ENCODE peak calls at places on chromosomes 11 and 22, in eight cellular contexts. V, F, Q, W, R, S, P and B are unnamed samples.
A peak's percentile ranks its signal among the peaks of the same experiment; 100 is the strongest.

GRCh38 chr11:2929511-2929879 is 275 bp upstream of the PHLDA2 start:
- DNase-seq in P (no peak), F (peak; percentile 54), S (peak; percentile 48), Q (no peak), W (no peak), R (peak; percentile 31), V (no peak), B (peak; percentile 85)

GRCh38 chr22:27504360-27504759 is 297.2 kb downstream of the MN1 start:
- DNase-seq in P (no peak), Q (no peak), V (no peak), W (no peak), S (no peak), R (no peak), F (no peak), B (no peak)

GRCh38 chr11:106369224-106369623 is 291.8 kb downstream of the AASDHPPT start:
- DNase-seq in S (no peak), W (no peak), P (no peak), R (no peak), Q (no peak), F (no peak), V (no peak), B (no peak)

GRCh38 chr22:36221799-36222751 is 17.3 kb downstream of the APOL2 start:
- DNase-seq in S (peak; percentile 52), Q (no peak), P (peak; percentile 22), V (no peak), R (peak; percentile 25), F (peak; percentile 22), W (no peak), B (peak; percentile 41)

GRCh38 chr11:93623179-93623578 is 38.3 kb upstream of the CEP295 start:
- DNase-seq in V (peak; percentile 16), S (no peak), Q (peak; percentile 35), F (no peak), R (no peak), W (no peak), P (no peak), B (no peak)

GRCh38 chr11:10669258-10670033 is 24.1 kb downstream of the IRAG1 start:
- DNase-seq in P (no peak), V (no peak), S (no peak), W (no peak), F (no peak), R (no peak), Q (peak; percentile 92), B (no peak)

GRCh38 chr11:1073261-1073724 is 1.4 kb upstream of the MUC2 start:
- DNase-seq in R (no peak), F (peak; percentile 9), W (no peak), Q (no peak), V (no peak), S (no peak), P (no peak), B (peak; percentile 86)

GRCh38 chr11:75262436-75262835 is 21.9 kb downstream of the TPBGL start:
- DNase-seq in V (no peak), F (no peak), R (no peak), Q (no peak), S (no peak), P (no peak), W (no peak), B (no peak)

GRCh38 chr11:8679006-8679405 is 3.5 kb downstream of the TRIM66 start:
- DNase-seq in S (no peak), Q (no peak), F (no peak), V (no peak), R (no peak), W (no peak), P (no peak), B (no peak)

GRCh38 chr11:45209904-45210699 is 63.7 kb downstream of the PRDM11 start:
- DNase-seq in V (peak; percentile 85), S (no peak), Q (peak; percentile 68), F (no peak), R (no peak), W (no peak), P (no peak), B (peak; percentile 42)

GRCh38 chr11:75981546-75981945 is 166.5 kb downstream of the UVRAG start:
- DNase-seq in R (no peak), S (no peak), P (no peak), Q (no peak), F (no peak), W (no peak), V (no peak), B (no peak)

GRCh38 chr11:134231958-134232674 is 7.6 kb downstream of the VPS26B start:
- DNase-seq in V (no peak), Q (no peak), S (no peak), F (no peak), R (peak; percentile 9), P (no peak), W (no peak), B (no peak)

GRCh38 chr11:6557761-6558674 is 45.4 kb downstream of the RRP8 start:
- DNase-seq in W (no peak), R (no peak), V (no peak), F (no peak), P (no peak), S (no peak), Q (no peak), B (no peak)

GRCh38 chr11:119518746-119519382 is 95.9 kb upstream of the THY1 start:
- DNase-seq in P (no peak), W (no peak), S (no peak), F (peak; percentile 6), V (peak; percentile 9), R (no peak), Q (no peak), B (no peak)

GRCh38 chr11:45180888-45181594 is 34.6 kb downstream of the PRDM11 start:
- DNase-seq in S (peak; percentile 43), W (no peak), Q (no peak), R (no peak), V (no peak), F (peak; percentile 29), P (no peak), B (peak; percentile 67)

GRCh38 chr22:19559324-19559811 is 35.2 kb upstream of the CLDN5 start:
- DNase-seq in S (no peak), W (no peak), V (no peak), F (no peak), Q (no peak), R (no peak), P (no peak), B (no peak)

GRCh38 chr11:29432719-29433325 is 584.0 kb downstream of the KCNA4 start:
- DNase-seq in V (no peak), W (peak; percentile 35), S (no peak), F (peak; percentile 23), P (no peak), R (no peak), Q (peak; percentile 27), B (no peak)

GRCh38 chr11:47413908-47414684 is 5.7 kb downstream of the SLC39A13 start:
- DNase-seq in S (no peak), F (no peak), P (no peak), Q (no peak), R (no peak), W (no peak), V (peak; percentile 82), B (no peak)

GRCh38 chr22:46066691-46067090 is 83.6 kb upstream of the PPARA start:
- DNase-seq in W (no peak), S (no peak), Q (no peak), P (no peak), F (no peak), R (no peak), V (no peak), B (peak; percentile 70)

GRCh38 chr11:117300301-117300700 is 9.2 kb downstream of the BACE1-AS start:
- DNase-seq in Q (peak; percentile 20), W (no peak), V (no peak), P (no peak), S (no peak), R (no peak), F (no peak), B (no peak)

GRCh38 chr11:128879817-128880216 is 11.3 kb upstream of the KCNJ5 start:
- DNase-seq in Q (no peak), R (no peak), V (no peak), S (no peak), W (no peak), P (no peak), F (no peak), B (no peak)

GRCh38 chr11:121652982-121653381 is 200.2 kb upstream of the SORL1-AS1 start:
- DNase-seq in R (no peak), V (no peak), Q (peak; percentile 43), W (no peak), P (no peak), F (no peak), S (no peak), B (no peak)